ENCODE peak calls at places on chromosome 5, in five cellular contexts. One of them, this sample, is unnamed.

GRCh38 chr5:19547640-19548039 is 440.4 kb downstream of the CDH18 start:
- DNase-seq in ovary: no peak
- DNase-seq in fibroblast of pulmonary artery: peak
- DNase-seq in CD8-positive, alpha-beta T cell: no peak
- DNase-seq in GM23248: peak
- DNase-seq in this sample: no peak

GRCh38 chr5:55989860-55990259 is 4.9 kb downstream of the IL6ST start:
- DNase-seq in ovary: no peak
- DNase-seq in fibroblast of pulmonary artery: no peak
- DNase-seq in CD8-positive, alpha-beta T cell: no peak
- DNase-seq in GM23248: peak
- DNase-seq in this sample: no peak

GRCh38 chr5:68875351-68875750 is 218.5 kb upstream of the SLC30A5 start:
- DNase-seq in ovary: no peak
- DNase-seq in fibroblast of pulmonary artery: no peak
- DNase-seq in CD8-positive, alpha-beta T cell: peak
- DNase-seq in GM23248: no peak
- DNase-seq in this sample: peak

GRCh38 chr5:89967806-89968444 is 441.6 kb downstream of the CETN3 start:
- DNase-seq in ovary: no peak
- DNase-seq in fibroblast of pulmonary artery: peak
- DNase-seq in CD8-positive, alpha-beta T cell: no peak
- DNase-seq in GM23248: peak
- DNase-seq in this sample: no peak

GRCh38 chr5:139402561-139403158 is 1.2 kb downstream of the SPATA24 start:
- DNase-seq in ovary: no peak
- DNase-seq in fibroblast of pulmonary artery: peak
- DNase-seq in CD8-positive, alpha-beta T cell: peak
- DNase-seq in GM23248: peak
- DNase-seq in this sample: no peak

GRCh38 chr5:95960802-95961616 is 642 bp downstream of the ELL2 start:
- DNase-seq in ovary: peak
- DNase-seq in fibroblast of pulmonary artery: peak
- DNase-seq in CD8-positive, alpha-beta T cell: peak
- DNase-seq in GM23248: peak
- DNase-seq in this sample: no peak

GRCh38 chr5:135873831-135874230 is 21.8 kb downstream of the IL9 start:
- DNase-seq in ovary: no peak
- DNase-seq in fibroblast of pulmonary artery: no peak
- DNase-seq in CD8-positive, alpha-beta T cell: no peak
- DNase-seq in GM23248: no peak
- DNase-seq in this sample: no peak

GRCh38 chr5:140148508-140148907 is 22.8 kb downstream of the IGIP start:
- DNase-seq in ovary: no peak
- DNase-seq in fibroblast of pulmonary artery: no peak
- DNase-seq in CD8-positive, alpha-beta T cell: no peak
- DNase-seq in GM23248: peak
- DNase-seq in this sample: no peak

GRCh38 chr5:85604786-85605185 is 1013.0 kb upstream of the COX7C start:
- DNase-seq in ovary: no peak
- DNase-seq in fibroblast of pulmonary artery: no peak
- DNase-seq in CD8-positive, alpha-beta T cell: no peak
- DNase-seq in GM23248: no peak
- DNase-seq in this sample: no peak

GRCh38 chr5:37722236-37723146 is 117.3 kb downstream of the GDNF start:
- DNase-seq in ovary: no peak
- DNase-seq in fibroblast of pulmonary artery: peak
- DNase-seq in CD8-positive, alpha-beta T cell: no peak
- DNase-seq in GM23248: peak
- DNase-seq in this sample: peak

GRCh38 chr5:7756453-7756852 is 94.5 kb downstream of the CFAP90 start:
- DNase-seq in ovary: no peak
- DNase-seq in fibroblast of pulmonary artery: no peak
- DNase-seq in CD8-positive, alpha-beta T cell: no peak
- DNase-seq in GM23248: no peak
- DNase-seq in this sample: no peak

GRCh38 chr5:177516601-177517568 is at the start of gene DDX41:
- DNase-seq in ovary: peak
- DNase-seq in fibroblast of pulmonary artery: peak
- DNase-seq in CD8-positive, alpha-beta T cell: peak
- DNase-seq in GM23248: peak
- DNase-seq in this sample: peak
- H3K4me3 ChIP-seq in ovary: peak
- H3K4me3 ChIP-seq in fibroblast of pulmonary artery: peak
- H3K4me3 ChIP-seq in CD8-positive, alpha-beta T cell: peak
- H3K4me3 ChIP-seq in GM23248: peak
- H3K4me3 ChIP-seq in this sample: peak

GRCh38 chr5:158560170-158560569 is 539.5 kb downstream of the EBF1 start:
- DNase-seq in ovary: no peak
- DNase-seq in fibroblast of pulmonary artery: no peak
- DNase-seq in CD8-positive, alpha-beta T cell: no peak
- DNase-seq in GM23248: peak
- DNase-seq in this sample: no peak
- H3K4me3 ChIP-seq in ovary: no peak
- H3K4me3 ChIP-seq in fibroblast of pulmonary artery: no peak
- H3K4me3 ChIP-seq in CD8-positive, alpha-beta T cell: no peak
- H3K4me3 ChIP-seq in GM23248: no peak
- H3K4me3 ChIP-seq in this sample: no peak

GRCh38 chr5:100905259-100905914 is 2.3 kb upstream of the ST8SIA4 start:
- DNase-seq in ovary: no peak
- DNase-seq in fibroblast of pulmonary artery: no peak
- DNase-seq in CD8-positive, alpha-beta T cell: no peak
- DNase-seq in GM23248: no peak
- DNase-seq in this sample: peak
- H3K4me3 ChIP-seq in ovary: no peak
- H3K4me3 ChIP-seq in fibroblast of pulmonary artery: no peak
- H3K4me3 ChIP-seq in CD8-positive, alpha-beta T cell: no peak
- H3K4me3 ChIP-seq in GM23248: no peak
- H3K4me3 ChIP-seq in this sample: peak

DNA sequence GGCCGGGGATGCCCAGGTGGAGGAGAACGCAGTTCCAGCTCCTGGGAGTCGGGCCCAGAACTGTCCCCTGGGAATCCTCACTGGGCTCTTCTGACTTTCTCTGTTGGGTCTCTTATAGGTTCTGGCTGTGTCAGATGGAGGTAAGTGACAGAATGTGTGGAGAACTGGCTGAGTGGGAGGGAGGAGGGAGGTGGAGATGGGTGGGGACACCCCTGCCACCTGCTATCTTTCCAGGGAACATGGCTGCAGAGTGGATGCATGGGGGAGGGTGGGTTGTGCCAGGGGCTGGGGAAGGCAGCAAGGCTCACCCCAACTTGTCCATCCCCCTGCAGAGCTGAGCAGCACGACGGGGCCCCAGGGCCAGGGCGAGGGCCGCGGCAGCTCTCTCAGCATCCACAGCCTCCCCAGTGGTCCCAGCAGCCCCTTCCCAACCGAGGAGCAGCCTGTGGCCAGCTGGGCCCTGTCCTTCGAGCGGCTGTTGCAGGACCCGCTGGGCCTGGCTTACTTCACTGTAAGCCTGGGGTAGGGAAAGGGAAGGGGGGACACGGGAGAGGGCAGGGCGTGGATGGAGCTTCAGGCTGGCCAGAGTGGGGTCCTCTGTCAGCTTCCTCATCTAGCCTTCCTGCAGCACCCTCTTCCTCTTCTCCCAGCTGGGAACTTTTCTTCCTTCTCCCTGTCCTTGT is 8.3 kb downstream of the RGS14 start:
- DNase-seq in ovary: peak
- DNase-seq in fibroblast of pulmonary artery: no peak
- DNase-seq in CD8-positive, alpha-beta T cell: no peak
- DNase-seq in GM23248: no peak
- DNase-seq in this sample: no peak
- H3K4me3 ChIP-seq in ovary: no peak
- H3K4me3 ChIP-seq in fibroblast of pulmonary artery: no peak
- H3K4me3 ChIP-seq in CD8-positive, alpha-beta T cell: no peak
- H3K4me3 ChIP-seq in GM23248: peak
- H3K4me3 ChIP-seq in this sample: no peak

GRCh38 chr5:148733601-148734438 is 79.5 kb upstream of the HTR4 start:
- DNase-seq in ovary: peak
- DNase-seq in fibroblast of pulmonary artery: peak
- DNase-seq in CD8-positive, alpha-beta T cell: peak
- DNase-seq in GM23248: peak
- DNase-seq in this sample: peak

GRCh38 chr5:148732692-148733091 is 78.4 kb upstream of the HTR4 start:
- DNase-seq in ovary: no peak
- DNase-seq in fibroblast of pulmonary artery: no peak
- DNase-seq in CD8-positive, alpha-beta T cell: no peak
- DNase-seq in GM23248: no peak
- DNase-seq in this sample: no peak

GRCh38 chr5:148729182-148729581 is 74.9 kb upstream of the HTR4 start:
- DNase-seq in ovary: no peak
- DNase-seq in fibroblast of pulmonary artery: no peak
- DNase-seq in CD8-positive, alpha-beta T cell: no peak
- DNase-seq in GM23248: peak
- DNase-seq in this sample: no peak

GRCh38 chr5:148730272-148730954 is 76.1 kb upstream of the HTR4 start:
- DNase-seq in ovary: no peak
- DNase-seq in fibroblast of pulmonary artery: peak
- DNase-seq in CD8-positive, alpha-beta T cell: no peak
- DNase-seq in GM23248: peak
- DNase-seq in this sample: no peak

DNA sequence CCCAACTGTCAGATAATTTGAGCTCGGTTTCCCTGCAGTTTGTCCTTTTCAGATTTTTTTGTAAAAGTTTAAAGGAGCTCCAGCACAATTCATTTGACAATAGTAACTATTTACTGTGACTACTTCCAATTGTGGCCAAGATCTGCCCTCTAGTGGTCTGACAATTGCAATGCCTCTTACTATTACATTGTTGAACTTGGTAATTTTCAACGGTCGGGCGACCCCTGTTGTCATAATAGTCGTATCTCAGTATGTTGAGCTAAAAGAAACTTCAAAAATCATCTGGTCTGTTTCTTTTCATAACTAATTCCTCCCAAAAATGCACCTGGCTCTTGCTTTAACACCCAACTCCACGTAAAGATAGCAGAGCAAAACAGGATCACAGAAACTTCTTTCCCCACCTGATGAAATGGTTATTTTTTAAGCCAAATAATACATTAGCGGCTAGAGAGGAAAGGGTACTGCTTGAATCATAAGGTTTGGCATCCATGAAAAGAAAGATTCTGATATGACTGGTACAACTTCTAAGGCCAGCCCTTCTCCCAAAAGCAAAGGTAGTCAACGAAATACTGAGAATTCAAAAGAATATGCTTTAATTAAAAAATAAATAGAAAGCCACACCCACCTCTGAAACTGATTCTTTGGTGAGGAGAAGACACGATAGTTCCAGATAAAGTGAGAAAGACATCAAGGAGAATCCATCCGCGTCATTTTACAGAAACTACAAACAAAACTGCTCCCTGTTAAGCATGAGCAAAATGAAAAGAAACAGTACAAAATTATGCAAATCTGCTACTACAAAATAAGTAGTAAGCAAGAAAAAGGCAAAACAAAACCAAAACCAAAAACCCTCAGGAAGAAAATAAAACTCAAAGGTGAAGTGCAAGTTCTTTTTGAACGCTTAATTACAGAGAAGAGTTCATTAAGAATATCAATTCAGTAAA is 76.9 kb upstream of the HTR4 start:
- DNase-seq in ovary: peak
- DNase-seq in fibroblast of pulmonary artery: peak
- DNase-seq in CD8-positive, alpha-beta T cell: peak
- DNase-seq in GM23248: peak
- DNase-seq in this sample: peak
- H3K4me3 ChIP-seq in ovary: no peak
- H3K4me3 ChIP-seq in fibroblast of pulmonary artery: no peak
- H3K4me3 ChIP-seq in CD8-positive, alpha-beta T cell: no peak
- H3K4me3 ChIP-seq in GM23248: peak
- H3K4me3 ChIP-seq in this sample: no peak

DNA sequence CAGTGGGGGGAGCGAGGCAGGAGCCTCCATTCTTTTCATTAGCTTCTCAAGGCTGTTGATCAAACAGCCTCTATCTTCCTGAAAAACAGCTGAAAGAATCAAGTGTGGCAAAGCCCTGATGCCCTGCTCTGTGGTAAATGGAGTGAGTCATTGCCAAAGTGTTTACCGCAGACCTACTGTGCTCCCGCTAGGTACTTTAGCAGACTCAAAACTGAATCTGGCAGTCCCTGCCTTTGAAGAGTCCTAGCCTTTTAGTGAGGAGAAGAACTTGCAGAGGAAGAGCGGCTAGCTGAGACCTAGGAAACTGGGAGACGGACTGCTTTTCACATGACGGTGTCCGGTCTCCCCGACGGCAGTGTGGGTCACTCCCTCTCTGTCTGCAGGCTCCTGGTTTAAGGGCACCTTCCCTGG is 3.3 kb downstream of the ANKRD33B start:
- DNase-seq in ovary: no peak
- DNase-seq in fibroblast of pulmonary artery: no peak
- DNase-seq in CD8-positive, alpha-beta T cell: no peak
- DNase-seq in GM23248: no peak
- DNase-seq in this sample: no peak
- H3K4me3 ChIP-seq in ovary: peak
- H3K4me3 ChIP-seq in fibroblast of pulmonary artery: no peak
- H3K4me3 ChIP-seq in CD8-positive, alpha-beta T cell: no peak
- H3K4me3 ChIP-seq in GM23248: no peak
- H3K4me3 ChIP-seq in this sample: no peak

DNA sequence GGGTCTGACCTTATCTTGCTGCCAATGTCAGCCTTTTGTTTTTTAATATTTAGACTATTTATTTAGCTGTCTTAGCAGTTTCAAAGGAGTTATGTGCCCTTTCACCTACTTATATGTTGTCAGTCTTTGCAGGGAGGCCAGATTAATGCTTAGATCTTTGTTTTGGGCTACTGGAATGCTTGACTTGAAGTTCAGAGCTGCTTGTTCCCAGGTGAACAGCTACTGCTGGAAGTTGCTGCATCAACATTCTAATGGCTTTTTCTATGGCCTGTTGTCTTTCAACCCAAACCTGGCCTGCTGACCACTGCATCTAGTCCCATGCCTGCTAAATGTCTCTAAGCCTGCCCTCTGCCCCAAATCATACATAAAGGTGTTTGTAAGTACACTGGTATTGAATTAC is 3.0 kb downstream of the SLC22A5 start:
- DNase-seq in ovary: no peak
- DNase-seq in fibroblast of pulmonary artery: no peak
- DNase-seq in CD8-positive, alpha-beta T cell: no peak
- DNase-seq in GM23248: no peak
- DNase-seq in this sample: no peak
- H3K4me3 ChIP-seq in ovary: no peak
- H3K4me3 ChIP-seq in fibroblast of pulmonary artery: no peak
- H3K4me3 ChIP-seq in CD8-positive, alpha-beta T cell: no peak
- H3K4me3 ChIP-seq in GM23248: no peak
- H3K4me3 ChIP-seq in this sample: no peak

DNA sequence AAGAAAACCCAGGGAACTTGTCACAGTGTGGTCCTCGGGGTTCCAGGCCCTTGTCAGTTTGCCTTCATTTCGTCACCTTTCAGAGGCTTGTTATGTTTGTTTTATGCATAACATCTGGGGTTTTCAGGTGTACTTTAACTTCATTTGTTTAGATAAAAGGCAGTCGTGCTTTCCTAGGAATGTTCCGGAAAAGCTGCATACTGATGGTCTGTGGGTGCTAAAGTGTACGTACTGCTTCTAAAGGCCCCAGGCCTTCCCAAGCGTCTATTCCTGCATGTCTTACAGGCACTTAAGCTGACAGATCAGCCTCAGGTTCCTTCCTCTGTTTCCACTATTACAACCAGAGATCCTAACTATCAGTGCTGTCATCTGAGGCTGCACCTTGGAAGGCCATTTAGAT is 95.6 kb upstream of the ANKH start:
- DNase-seq in ovary: no peak
- DNase-seq in fibroblast of pulmonary artery: no peak
- DNase-seq in CD8-positive, alpha-beta T cell: no peak
- DNase-seq in GM23248: no peak
- DNase-seq in this sample: no peak
- H3K4me3 ChIP-seq in ovary: no peak
- H3K4me3 ChIP-seq in fibroblast of pulmonary artery: no peak
- H3K4me3 ChIP-seq in CD8-positive, alpha-beta T cell: no peak
- H3K4me3 ChIP-seq in GM23248: no peak
- H3K4me3 ChIP-seq in this sample: no peak

This sample was measured in Jurkat, Clone E6-1.